ENCODE peak calls at places on chromosomes 2 and 18, in ten cellular contexts. Q is stimulated activated CD8-positive, alpha-beta memory T cell treated with anti-CD3 and anti-CD28 coated beads, Interleukin-15, amount 100 ng/mL, for 24 hours; C is activated T-cell treated with anti-CD3 and anti-CD28 coated beads for 4 hours; F is NCI-H2171 treated with DMSO at 0.1 percent for 48 hours; V is ELF-1; O is activated CD4-positive, alpha-beta T cell treated with anti-CD3 and anti-CD28 coated beads, Interleukin-2, amount 10 ng/mL, durations not matched to agents 7 days and 5 days; D is T-helper 17 cell; H is stimulated activated CD4-positive, alpha-beta T cell treated with anti-CD3 and anti-CD28 coated beads, Interleukin-12 subunit alpha, Interleukin-12 subunit beta, amount 100 ng/mL, for 4 hours; U is kidney epithelial cell; K is neural progenitor cell. A is an unnamed sample.

GRCh38 chr2:20600756-20601325 is 50.1 kb downstream of the HS1BP3 start:
- DNase-seq in Q (no peak), C (no peak), F (no peak), V (no peak), O (no peak), D (no peak), H (no peak), U (no peak), K (no peak), A (no peak)

GRCh38 chr18:79395761-79396404 is at the start of gene NFATC1:
- DNase-seq in Q (peak; percentile 55), C (peak; percentile 82), F (peak; percentile 28), V (peak; percentile 46), O (peak; percentile 54), D (peak; percentile 72), H (peak; percentile 84), U (no peak), K (peak; percentile 89), A (peak; percentile 81)

GRCh38 chr2:219521066-219521880 is 7.0 kb downstream of the ASIC4 start:
- DNase-seq in Q (no peak), C (no peak), F (peak; percentile 44), V (peak; percentile 84), O (no peak), D (no peak), H (no peak), U (no peak), K (peak; percentile 80), A (no peak)

GRCh38 chr2:143732076-143732475 is 602.9 kb downstream of the ARHGAP15 start:
- DNase-seq in Q (no peak), C (no peak), F (peak; percentile 58), V (no peak), O (no peak), D (no peak), H (no peak), U (no peak), K (no peak), A (no peak)

GRCh38 chr18:62329676-62330454 is 4.8 kb downstream of the TNFRSF11A start:
- DNase-seq in Q (no peak), C (no peak), F (no peak), V (no peak), O (peak; percentile 66), D (no peak), H (no peak), U (peak; percentile 50), K (no peak), A (no peak)

GRCh38 chr2:38499921-38500634 is 102.7 kb downstream of the HNRNPLL start:
- DNase-seq in Q (no peak), C (no peak), F (peak; percentile 45), V (peak; percentile 86), O (no peak), D (no peak), H (no peak), U (no peak), K (peak; percentile 40), A (no peak)

GRCh38 chr2:221372156-221372870 is 199.8 kb downstream of the EPHA4 start:
- DNase-seq in Q (no peak), C (no peak), F (no peak), V (peak; percentile 82), O (no peak), D (no peak), H (no peak), U (no peak), K (peak; percentile 70), A (no peak)

GRCh38 chr2:68466361-68466777 is 725 bp downstream of the FBXO48 start:
- DNase-seq in Q (no peak), C (peak; percentile 65), F (no peak), V (peak; percentile 19), O (peak; percentile 74), D (peak; percentile 51), H (peak; percentile 46), U (no peak), K (peak; percentile 44), A (peak; percentile 60)